ENCODE peak calls at places on chromosomes 1 and 21, in five cellular contexts. H is spleen, X is IMR-90, K is ovary, L is Peyer's patch. V is an unnamed sample.

GRCh38 chr1:62131093-62131725 is 63.4 kb upstream of the L1TD1 start:
- DNase-seq in X (peak; percentile 61), H (no peak), K (peak; percentile 30), L (peak; percentile 58), V (peak; percentile 34)

GRCh38 chr1:205961405-205961804 is 18.1 kb upstream of the SLC26A9 start:
- DNase-seq in X (no peak), L (no peak), K (no peak), H (no peak), V (no peak)

GRCh38 chr1:180939072-180939705 is 26.5 kb downstream of the KIAA1614 start:
- DNase-seq in H (no peak), L (no peak), X (no peak), K (no peak), V (no peak)

GRCh38 chr21:43192501-43193081 is 23.8 kb downstream of the CRYAA start:
- DNase-seq in L (peak; percentile 28), K (no peak), X (no peak), H (peak; percentile 53), V (peak; percentile 38)

GRCh38 chr1:32151319-32151787 is 28.1 kb upstream of the TXLNA start:
- DNase-seq in X (peak; percentile 90), H (no peak), K (no peak), L (no peak), V (no peak)

GRCh38 chr1:174157157-174157806 is 2.0 kb upstream of the RABGAP1L start:
- DNase-seq in K (no peak), X (no peak), H (no peak), L (no peak), V (no peak)

GRCh38 chr1:114353233-114353632 is 157.8 kb downstream of the TRIM33 start:
- DNase-seq in X (peak; percentile 80), H (no peak), K (peak; percentile 82), L (no peak), V (peak; percentile 62)

GRCh38 chr21:20646431-20646830 is 351.8 kb upstream of the NCAM2 start:
- DNase-seq in X (no peak), K (no peak), L (no peak), H (peak; percentile 54), V (no peak)

GRCh38 chr1:93616996-93617669 is 64.5 kb downstream of the BCAR3 start:
- DNase-seq in L (peak; percentile 79), K (no peak), H (no peak), X (no peak), V (peak; percentile 72)

GRCh38 chr1:40256401-40257084 is 1.5 kb upstream of the ZMPSTE24 start:
- DNase-seq in H (no peak), L (no peak), K (no peak), X (no peak), V (no peak)

GRCh38 chr1:65825736-65826135 is 33.0 kb downstream of the PDE4B start:
- DNase-seq in H (no peak), K (no peak), L (no peak), X (peak; percentile 89), V (no peak)

GRCh38 chr1:54124906-54125305 is 27.9 kb downstream of the CDCP2 start:
- DNase-seq in K (no peak), X (no peak), H (peak; percentile 56), L (no peak), V (no peak)

GRCh38 chr1:202145325-202146140 is 996 bp upstream of the ARL8A start:
- DNase-seq in K (no peak), H (no peak), L (no peak), X (no peak), V (no peak)
- TF ChIP-seq POLR2A in K (no peak), H (no peak), L (no peak), X (no peak), V (no peak)

GRCh38 chr1:229625893-229626831 is at the start of the genes TAF5L and URB2:
- DNase-seq in X (peak; percentile 89), K (peak; percentile 85), H (peak; percentile 98), L (peak; percentile 93), V (peak; percentile 91)
- H3K27ac ChIP-seq in X (peak within 1 kb of the TSS; percentile 70), K (peak within 1 kb of the TSS; percentile 95), H (peak within 1 kb of the TSS; percentile 75), L (peak within 1 kb of the TSS; percentile 99), V (peak within 1 kb of the TSS; percentile 98)

DNA sequence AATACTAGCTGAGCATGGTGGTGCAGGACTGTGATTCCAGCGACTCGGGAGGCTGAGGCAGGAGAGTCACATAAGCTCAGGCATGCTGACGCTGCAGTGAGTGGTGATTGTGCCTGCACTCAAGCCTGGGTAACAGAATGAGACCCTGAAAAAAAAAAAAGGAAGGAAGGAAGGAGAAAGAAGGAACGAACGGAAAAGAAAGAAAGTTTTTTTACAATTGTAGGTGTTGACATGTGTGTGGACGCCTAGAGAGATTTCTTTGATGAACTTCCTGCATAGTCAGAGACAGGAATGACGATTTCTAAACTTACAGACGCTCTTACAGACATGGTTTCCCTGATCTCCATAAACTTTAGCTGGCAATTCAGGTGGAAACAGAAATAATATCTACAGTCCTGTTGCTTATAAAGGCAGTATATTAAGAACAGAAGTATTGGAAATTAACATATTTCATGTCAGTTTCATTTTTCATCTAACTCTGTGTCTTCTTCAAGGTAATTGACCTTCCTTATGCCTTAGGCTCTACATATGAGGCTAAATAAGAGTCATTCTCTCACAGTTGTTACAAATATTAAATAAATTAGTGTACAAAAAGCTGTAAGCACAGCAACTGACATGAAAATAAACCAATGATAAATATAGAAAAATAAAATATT is 4.1 kb downstream of the SAMSN1 start:
- DNase-seq in X (no peak), K (no peak), H (peak; percentile 79), L (no peak), V (no peak)
- TF ChIP-seq POLR2A in X (no peak), K (no peak), H (no peak), L (no peak), V (no peak)

GRCh38 chr1:84478876-84479868 is at the start of gene RPF1:
- DNase-seq in L (peak; percentile 88), H (peak; percentile 94), X (peak; percentile 79), K (peak; percentile 64), V (peak; percentile 76)
- H3K27ac ChIP-seq in L (peak within 1 kb of the TSS; percentile 74), H (peak within 1 kb of the TSS; percentile 87), X (peak within 1 kb of the TSS; percentile 78), K (no peak within 1 kb of the TSS), V (no peak within 1 kb of the TSS)

DNA sequence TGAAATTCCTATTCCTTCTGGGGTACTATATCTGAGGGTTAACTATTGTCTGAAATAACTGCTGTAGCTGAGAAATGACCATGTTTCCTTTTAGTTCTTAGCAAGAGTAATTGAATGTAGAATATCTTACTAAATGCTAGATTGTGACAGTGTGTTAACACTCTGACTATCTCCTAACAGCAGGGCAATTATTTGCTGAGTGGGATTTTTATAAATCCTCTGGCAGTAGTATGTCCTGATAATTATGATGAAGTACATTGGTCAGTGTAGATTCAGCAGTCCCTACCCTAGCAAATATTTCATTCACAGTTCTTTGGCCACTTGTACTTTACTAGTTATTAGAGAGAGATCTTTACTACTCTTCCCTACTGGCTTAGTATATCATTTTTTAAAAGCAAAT is 138.6 kb downstream of the SPATA17 start:
- DNase-seq in L (no peak), X (no peak), K (no peak), H (no peak), V (no peak)
- TF ChIP-seq POLR2A in L (no peak), X (no peak), K (no peak), H (no peak), V (no peak)